ENCODE peak calls at places on chromosomes 6 and 20, in five cellular contexts. C is HepG2, F is GM12878, L is SK-N-SH, Y is K562. G is an unnamed sample.

GRCh38 chr20:18287915-18288747 is at the start of gene ZNF133:
- DNase-seq in C (peak; percentile 96), F (peak; percentile 78), L (peak; percentile 93), Y (peak; percentile 81), G (peak; percentile 96)

GRCh38 chr20:56247954-56248782 is at the start of gene MC3R:
- DNase-seq in C (peak; percentile 68), F (no peak), L (peak; percentile 52), Y (peak; percentile 52), G (peak; percentile 22)

GRCh38 chr6:71387179-71387578 is 98.6 kb downstream of the OGFRL1 start:
- DNase-seq in C (no peak), F (no peak), L (no peak), Y (no peak), G (no peak)

GRCh38 chr20:59735917-59736316 is 131.6 kb downstream of the PHACTR3 start:
- DNase-seq in C (no peak), F (no peak), L (no peak), Y (no peak), G (no peak)

GRCh38 chr6:22227824-22228610 is 68.8 kb downstream of the PRL start:
- DNase-seq in C (no peak), F (no peak), L (no peak), Y (no peak), G (no peak)

GRCh38 chr20:57498425-57499400 is 26.2 kb downstream of the CTCFL start:
- DNase-seq in C (no peak), F (no peak), L (peak; percentile 60), Y (no peak), G (no peak)

GRCh38 chr6:57324538-57324937 is 7.1 kb downstream of the PRIM2 start:
- DNase-seq in C (no peak), F (no peak), L (no peak), Y (no peak), G (no peak)

GRCh38 chr20:40654876-40655275 is 34.2 kb downstream of the MAFB start:
- DNase-seq in C (no peak), F (no peak), L (no peak), Y (no peak), G (no peak)

GRCh38 chr6:101212640-101213039 is 180.9 kb upstream of the GRIK2 start:
- DNase-seq in C (no peak), F (no peak), L (no peak), Y (no peak), G (no peak)

GRCh38 chr20:62603021-62603906 is 39.0 kb upstream of the SLCO4A1 start:
- DNase-seq in C (no peak), F (no peak), L (no peak), Y (no peak), G (peak; percentile 96)

GRCh38 chr20:18057106-18057993 is at the start of gene OVOL2:
- DNase-seq in C (no peak), F (no peak), L (peak; percentile 52), Y (peak; percentile 18), G (no peak)

GRCh38 chr6:83431545-83432165 is 804 bp upstream of the ME1 start:
- DNase-seq in C (no peak), F (no peak), L (no peak), Y (peak; percentile 14), G (no peak)

GRCh38 chr6:48447251-48447650 is 336.3 kb upstream of the PTCHD4 start:
- DNase-seq in C (no peak), F (no peak), L (no peak), Y (no peak), G (no peak)

GRCh38 chr6:50047026-50047425 is 2.7 kb downstream of the DEFB112 start:
- DNase-seq in C (no peak), F (no peak), L (no peak), Y (no peak), G (no peak)

GRCh38 chr6:12245360-12245759 is 44.8 kb upstream of the EDN1 start:
- DNase-seq in C (no peak), F (no peak), L (no peak), Y (no peak), G (no peak)

GRCh38 chr6:160259585-160259984 is 964 bp upstream of the SLC22A2 start:
- DNase-seq in C (no peak), F (no peak), L (no peak), Y (no peak), G (no peak)

GRCh38 chr6:502761-503160 is 111.2 kb downstream of the IRF4 start:
- DNase-seq in C (no peak), F (no peak), L (no peak), Y (no peak), G (no peak)
- TF ChIP-seq REST in C (no peak), F (no peak), L (no peak), Y (no peak), G (no peak)

GRCh38 chr6:17556014-17556413 is 44.1 kb upstream of the FAM8A1 start:
- DNase-seq in C (no peak), F (no peak), L (no peak), Y (no peak), G (no peak)
- TF ChIP-seq GABPA in C (no peak), F (no peak), L (no peak), Y (no peak), G (no peak)

DNA sequence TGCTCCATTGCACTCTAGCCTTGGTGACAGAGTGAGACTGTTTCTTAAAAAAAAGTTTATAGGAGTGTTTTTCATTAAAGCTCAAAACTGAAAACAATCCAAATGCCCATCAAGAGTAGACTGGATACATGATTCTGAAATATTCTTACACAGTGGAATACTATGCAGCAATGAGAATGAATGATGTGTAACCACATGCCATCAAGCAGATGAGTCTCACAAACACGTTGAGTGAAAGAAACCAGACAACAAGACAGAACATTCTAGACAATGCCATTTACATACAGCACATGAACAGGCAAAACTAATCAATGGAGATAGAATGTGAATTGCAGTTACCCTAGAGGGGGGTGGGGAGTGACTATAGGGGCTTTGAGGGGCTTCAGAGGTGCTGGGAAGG is 72.4 kb downstream of the TOX2 start:
- DNase-seq in C (no peak), F (no peak), L (no peak), Y (no peak), G (no peak)
- TF ChIP-seq REST in C (no peak), F (no peak), L (no peak), Y (no peak), G (no peak)

DNA sequence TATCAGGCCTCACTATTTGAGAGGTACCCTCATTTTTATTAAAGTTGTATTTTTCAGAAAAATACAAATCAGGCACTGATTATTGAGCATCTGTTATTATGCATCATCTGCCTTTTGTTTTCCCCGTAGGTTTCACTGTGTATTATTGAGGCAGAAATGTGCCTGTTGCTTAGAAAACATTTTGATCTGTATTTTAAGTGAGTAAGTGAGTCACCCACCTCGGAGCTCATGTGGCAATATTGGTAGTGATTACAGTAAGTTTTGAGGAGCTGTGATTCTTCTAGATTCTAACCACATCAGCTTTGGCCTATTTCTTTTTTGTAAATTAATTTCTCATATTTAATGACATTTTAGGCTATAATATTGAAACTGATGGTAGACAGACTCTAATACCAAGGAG is 59.6 kb upstream of the LAMP5 start:
- DNase-seq in C (no peak), F (no peak), L (no peak), Y (no peak), G (no peak)
- TF ChIP-seq GABPA in C (no peak), F (no peak), L (no peak), Y (no peak), G (no peak)

GRCh38 chr6:163405412-163406309 is 8.9 kb upstream of the QKI start:
- DNase-seq in C (peak; percentile 50), F (no peak), L (peak; percentile 51), Y (no peak), G (no peak)
- TF ChIP-seq REST in C (no peak), F (no peak), L (no peak), Y (no peak), G (no peak)

GRCh38 chr6:167550936-167551633 is 226.2 kb downstream of the TTLL2 start:
- DNase-seq in C (no peak), F (no peak), L (no peak), Y (no peak), G (no peak)

GRCh38 chr6:167549187-167549586 is 224.3 kb downstream of the TTLL2 start:
- DNase-seq in C (no peak), F (no peak), L (no peak), Y (no peak), G (no peak)

GRCh38 chr6:167552961-167553360 is 228.1 kb downstream of the TTLL2 start:
- DNase-seq in C (no peak), F (no peak), L (no peak), Y (no peak), G (no peak)

GRCh38 chr6:167553716-167554115 is 228.8 kb downstream of the TTLL2 start:
- DNase-seq in C (no peak), F (no peak), L (no peak), Y (no peak), G (no peak)

GRCh38 chr6:167551634-167552630 is 227.0 kb downstream of the TTLL2 start:
- DNase-seq in C (no peak), F (no peak), L (no peak), Y (no peak), G (no peak)
- TF ChIP-seq GABPA in C (no peak), F (no peak), L (no peak), Y (no peak), G (no peak)

DNA sequence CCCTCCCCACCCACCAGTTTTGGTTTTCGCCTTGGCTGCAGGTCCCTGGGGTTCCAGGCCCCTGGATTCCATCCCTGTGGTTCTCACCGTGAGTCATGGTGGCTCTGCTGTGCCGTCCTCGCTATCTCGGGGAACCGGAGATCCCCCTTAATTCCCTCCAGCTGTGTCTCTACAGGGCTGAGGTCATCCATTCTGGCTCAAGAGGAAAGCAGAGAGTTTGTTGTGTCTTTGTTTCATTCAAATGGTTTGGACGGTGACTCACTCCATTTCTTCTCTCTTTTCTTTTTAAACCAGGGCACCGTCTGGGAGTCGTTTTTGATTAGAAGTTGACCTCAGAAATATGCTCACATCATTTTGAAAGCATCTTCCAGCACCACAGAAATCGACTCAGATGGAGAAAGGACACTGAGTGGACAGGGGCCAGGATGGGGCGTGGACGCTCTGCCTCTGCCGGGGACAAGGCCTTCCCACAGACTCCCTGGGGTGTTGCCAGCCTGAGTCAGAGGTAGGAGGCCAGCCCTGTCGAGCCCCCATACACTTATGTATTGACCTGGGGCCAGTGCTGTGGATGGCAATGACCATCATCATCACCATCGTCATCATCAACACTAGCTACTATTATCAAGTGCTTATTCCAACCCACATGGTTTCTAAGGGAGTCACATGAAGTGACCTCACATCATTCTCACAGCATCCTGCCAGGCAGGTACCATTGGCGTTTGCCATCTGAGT is 176.2 kb downstream of the NFATC2 start:
- DNase-seq in C (no peak), F (no peak), L (no peak), Y (no peak), G (no peak)
- TF ChIP-seq REST in C (no peak), F (no peak), L (peak; percentile 66), Y (no peak), G (no peak)

DNA sequence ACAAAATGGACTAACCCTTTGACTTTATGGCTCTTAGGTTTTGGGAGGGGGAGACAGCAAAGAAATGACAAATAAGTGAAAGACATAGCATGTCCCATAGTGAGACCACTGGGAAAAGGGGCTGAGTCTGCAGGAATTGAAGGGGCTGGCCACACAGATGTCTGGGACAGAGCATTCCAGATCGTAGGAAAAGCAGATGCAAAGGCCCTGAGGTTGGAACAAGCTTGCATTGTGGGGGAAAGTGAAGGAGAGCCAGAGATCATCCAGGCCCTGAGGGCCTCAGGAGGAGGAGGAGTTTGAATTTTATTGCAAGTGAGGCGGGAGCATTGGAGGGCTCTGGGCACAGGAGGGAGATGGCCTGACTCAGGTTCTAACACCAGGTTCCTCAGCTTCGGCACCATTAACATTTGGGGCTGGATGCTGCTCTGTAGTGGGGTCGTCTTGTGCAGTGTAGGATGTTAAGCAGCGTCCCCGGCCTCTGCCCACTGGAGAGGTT is 97.5 kb downstream of the CEBPB start:
- DNase-seq in C (no peak), F (no peak), L (no peak), Y (no peak), G (no peak)
- TF ChIP-seq GABPA in C (no peak), F (no peak), L (no peak), Y (no peak), G (no peak)